ENCODE peak calls at places on chromosome 14, in ten cellular contexts. P is GM23248; R is H54; F is ACHN; U is fibroblast of lung; B is left cardiac atrium; A is astrocyte; Z is EH; E is adipocyte; G is stimulated activated naive CD8-positive, alpha-beta T cell treated with anti-CD3 and anti-CD28 coated beads, Interleukin-15, amount 100 ng/mL, for 72 hours. D is an unnamed sample.

GRCh38 chr14:51575225-51576111 is 76.2 kb upstream of the FRMD6 start:
- DNase-seq in G (no peak), A (no peak), E (peak), P (peak), U (no peak), R (no peak), F (no peak), Z (no peak), B (no peak), D (no peak)

GRCh38 chr14:61839452-61839851 is 77.2 kb downstream of the SNAPC1 start:
- DNase-seq in B (no peak), P (peak), R (no peak), E (no peak), G (no peak), A (peak), F (no peak), Z (peak), U (peak), D (no peak)

GRCh38 chr14:85218982-85219381 is 311.0 kb upstream of the FLRT2 start:
- DNase-seq in B (no peak), P (no peak), G (no peak), U (no peak), Z (no peak), E (no peak), F (no peak), A (no peak), R (no peak), D (no peak)

GRCh38 chr14:64880382-64881121 is 845 bp upstream of the SPTB start:
- DNase-seq in E (peak), B (peak), A (no peak), F (peak), U (no peak), Z (peak), R (peak), P (peak), G (peak), D (peak)

GRCh38 chr14:87888136-87888999 is 104.6 kb downstream of the GALC start:
- DNase-seq in B (peak), E (no peak), U (peak), P (peak), A (no peak), R (no peak), Z (peak), G (peak), F (peak), D (no peak)

GRCh38 chr14:23070262-23071129 is 13.2 kb upstream of the CDH24 start:
- DNase-seq in G (no peak), F (no peak), U (no peak), R (no peak), A (no peak), P (peak), E (peak), B (no peak), Z (peak), D (peak)

GRCh38 chr14:49861581-49861922 is 9.0 kb upstream of the NEMF start:
- DNase-seq in F (peak), P (peak), Z (peak), A (peak), E (peak), U (peak), G (peak), B (peak), R (no peak), D (peak)

GRCh38 chr14:99735189-99736135 is 51.4 kb downstream of the CYP46A1 start:
- DNase-seq in R (no peak), A (no peak), F (no peak), Z (no peak), E (no peak), G (no peak), B (peak), P (no peak), U (no peak), D (no peak)